ENCODE peak calls at places on chromosomes 13 and 19, in six cellular contexts. E, T, U, B, P and X are unnamed samples.

GRCh38 chr13:84413016-84413415 is 530.7 kb upstream of the SLITRK1 start:
- DNase-seq in B (no peak), P (no peak), T (no peak), E (no peak), U (no peak), X (no peak)

GRCh38 chr13:66586489-66586888 is 643.6 kb downstream of the PCDH9 start:
- DNase-seq in B (no peak), U (no peak), P (no peak), T (no peak), E (no peak), X (no peak)

GRCh38 chr13:23979361-23980159 is 82.3 kb upstream of the C1QTNF9B start:
- DNase-seq in U (peak; percentile 84), P (peak; percentile 79), B (peak; percentile 74), E (peak; percentile 54), T (peak; percentile 83), X (peak; percentile 46)

GRCh38 chr19:37899453-37899852 is 6.9 kb downstream of the WDR87 start:
- DNase-seq in T (no peak), U (no peak), E (no peak), P (no peak), B (no peak), X (no peak)

GRCh38 chr19:54574051-54574450 is 461 bp downstream of the LILRA2 start:
- DNase-seq in E (no peak), T (no peak), B (no peak), U (no peak), P (no peak), X (no peak)

GRCh38 chr19:45667620-45668341 is at the start of gene GIPR:
- DNase-seq in T (no peak), U (no peak), B (no peak), E (no peak), P (no peak), X (peak; percentile 55)

GRCh38 chr19:5380215-5380919 is 39.8 kb upstream of the PTPRS start:
- DNase-seq in U (no peak), B (no peak), T (no peak), P (no peak), E (no peak), X (no peak)

GRCh38 chr13:77038907-77039470 is 12.0 kb upstream of the FBXL3 start:
- DNase-seq in E (no peak), T (no peak), P (no peak), U (no peak), B (no peak), X (no peak)

GRCh38 chr19:53951436-53951835 is 11.3 kb upstream of the CACNG8 start:
- DNase-seq in T (no peak), E (no peak), U (no peak), P (no peak), B (no peak), X (no peak)

GRCh38 chr19:42292963-42293362 is 9.0 kb upstream of the PRR19 start:
- DNase-seq in B (peak; percentile 26), U (no peak), P (no peak), T (no peak), E (no peak), X (no peak)

GRCh38 chr13:114071441-114071840 is 61.0 kb downstream of the RASA3 start:
- DNase-seq in U (peak; percentile 15), B (no peak), P (peak; percentile 16), E (peak; percentile 9), T (no peak), X (no peak)

GRCh38 chr13:28754698-28755545 is 36.2 kb upstream of the SLC46A3 start:
- DNase-seq in P (peak; percentile 43), U (no peak), T (peak; percentile 60), E (no peak), B (no peak), X (no peak)

GRCh38 chr19:28615966-28616365 is 597.0 kb downstream of the UQCRFS1 start:
- DNase-seq in P (no peak), U (no peak), B (no peak), E (no peak), T (no peak), X (no peak)

GRCh38 chr13:20457670-20458069 is 68.0 kb downstream of the CRYL1 start:
- DNase-seq in P (no peak), T (no peak), U (no peak), B (no peak), E (no peak), X (no peak)

GRCh38 chr19:55620951-55621672 is 3.3 kb downstream of the ZNF784 start:
- DNase-seq in T (peak; percentile 76), P (no peak), E (no peak), B (no peak), U (no peak), X (no peak)

GRCh38 chr13:81442904-81443303 is 1102.0 kb upstream of the SPRY2 start:
- DNase-seq in B (no peak), T (no peak), P (no peak), U (no peak), E (no peak), X (no peak)

GRCh38 chr19:14000691-14001365 is 5.3 kb downstream of the RFX1 start:
- DNase-seq in U (no peak), E (no peak), T (peak; percentile 39), P (no peak), B (no peak), X (no peak)

GRCh38 chr19:15776991-15777787 is 10.3 kb upstream of the OR10H5 start:
- DNase-seq in U (no peak), B (no peak), P (no peak), T (no peak), E (no peak), X (no peak)

GRCh38 chr19:15779756-15780476 is 7.5 kb upstream of the OR10H5 start:
- DNase-seq in P (peak; percentile 81), E (peak; percentile 48), T (peak; percentile 80), U (peak; percentile 92), B (peak; percentile 47), X (no peak)

GRCh38 chr19:15780595-15781418 is 6.7 kb upstream of the OR10H5 start:
- DNase-seq in E (no peak), B (no peak), T (no peak), P (peak; percentile 28), U (peak; percentile 40), X (no peak)

GRCh38 chr19:15782211-15782610 is 5.2 kb upstream of the OR10H5 start:
- DNase-seq in E (no peak), U (no peak), P (no peak), B (no peak), T (no peak), X (no peak)

DNA sequence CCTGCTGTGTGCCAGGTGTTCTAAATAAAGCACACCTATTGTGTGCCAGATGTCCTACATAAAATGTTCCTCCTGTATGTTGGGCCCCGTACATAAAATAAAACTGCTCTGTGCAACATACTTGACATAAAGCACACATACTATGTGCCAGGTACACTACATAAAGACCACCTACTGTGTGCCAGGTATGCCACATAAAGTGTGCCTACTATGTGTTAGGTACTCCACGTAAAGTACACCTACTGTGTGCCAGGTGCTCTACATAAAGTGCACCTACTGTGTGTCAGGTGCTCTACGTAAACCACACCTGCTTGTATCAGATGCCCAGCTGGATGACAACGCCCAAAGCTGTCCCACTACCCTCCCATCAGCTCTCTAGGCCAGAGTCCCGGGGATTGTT is 5.8 kb upstream of the OR10H5 start:
- DNase-seq in E (no peak), P (no peak), T (no peak), U (no peak), B (no peak), X (no peak)
- H3K4me3 ChIP-seq in E (no peak overlapping the region), P (no peak overlapping the region), T (no peak overlapping the region), U (no peak overlapping the region), B (no peak overlapping the region), X (no peak overlapping the region)

GRCh38 chr19:17645339-17645963 is 42.7 kb downstream of the UNC13A start:
- DNase-seq in T (peak; percentile 15), P (no peak), E (no peak), U (no peak), B (no peak), X (no peak)

GRCh38 chr19:17641181-17641580 is 47.0 kb downstream of the UNC13A start:
- DNase-seq in E (no peak), T (peak; percentile 22), P (no peak), U (no peak), B (no peak), X (no peak)

GRCh38 chr19:17647071-17648020 is 40.8 kb downstream of the UNC13A start:
- DNase-seq in U (no peak), T (peak; percentile 39), E (no peak), B (no peak), P (no peak), X (no peak)

GRCh38 chr19:17642656-17643055 is 45.5 kb downstream of the UNC13A start:
- DNase-seq in P (no peak), U (no peak), E (no peak), B (no peak), T (peak; percentile 15), X (no peak)

DNA sequence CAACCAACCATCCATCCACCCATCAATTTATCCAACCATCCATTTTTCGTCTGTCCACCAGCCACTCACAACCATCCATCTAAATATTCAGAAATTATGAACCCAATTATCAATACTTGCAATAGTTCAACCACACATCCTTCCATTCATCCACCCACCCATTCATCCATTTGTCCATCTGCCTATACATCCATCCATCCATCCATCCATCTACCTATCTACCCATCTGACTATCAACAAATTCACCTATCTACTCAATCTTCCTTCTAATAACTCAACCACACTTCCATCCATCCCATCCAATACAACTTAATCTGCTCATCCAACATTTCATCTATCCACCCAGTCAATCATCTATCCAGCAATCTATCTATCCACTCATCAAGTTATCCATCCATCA is 46.3 kb downstream of the UNC13A start:
- DNase-seq in P (no peak), T (no peak), B (no peak), U (no peak), E (no peak), X (no peak)
- H3K27me3 ChIP-seq in P (no peaks in the 10 kb centered on the region), T (peaks cover 2% of the 10 kb centered on the region), B (no peaks in the 10 kb centered on the region), U (no peaks in the 10 kb centered on the region), E (no peaks in the 10 kb centered on the region), X (no peaks in the 10 kb centered on the region)

GRCh38 chr13:96020941-96021340 is 32.3 kb downstream of the UGGT2 start:
- DNase-seq in E (no peak), U (no peak), P (no peak), T (no peak), B (no peak), X (no peak)

GRCh38 chr13:96020155-96020575 is 33.0 kb downstream of the UGGT2 start:
- DNase-seq in E (no peak), T (no peak), U (no peak), B (peak; percentile 50), P (no peak), X (peak; percentile 47)

GRCh38 chr13:96029002-96029401 is 24.2 kb downstream of the UGGT2 start:
- DNase-seq in B (no peak), P (no peak), T (no peak), U (no peak), E (no peak), X (no peak)

GRCh38 chr13:96027496-96027895 is 25.7 kb downstream of the UGGT2 start:
- DNase-seq in T (no peak), B (no peak), U (no peak), P (no peak), E (no peak), X (no peak)

DNA sequence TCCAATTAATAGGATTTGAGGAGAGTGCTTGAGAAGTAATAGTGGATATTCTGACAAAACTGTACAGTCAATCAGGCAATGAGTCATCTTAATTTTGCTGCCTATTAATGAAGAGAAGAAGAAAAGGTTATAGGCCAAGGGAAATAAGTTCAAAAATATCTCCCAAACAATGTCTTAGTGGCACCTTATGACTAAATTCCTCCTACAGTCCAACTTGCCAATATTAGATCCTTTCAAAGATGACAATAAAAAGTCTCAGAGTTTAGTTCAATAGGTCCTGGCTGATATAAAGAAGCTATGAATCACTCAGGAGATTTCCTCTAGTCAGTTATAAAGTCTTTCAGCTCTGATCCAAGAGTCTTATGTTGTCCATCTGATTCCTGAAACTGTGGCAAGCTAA is 27.9 kb downstream of the UGGT2 start:
- DNase-seq in U (no peak), T (no peak), B (no peak), E (no peak), P (no peak), X (no peak)
- H3K4me1 ChIP-seq in U (peaks cover 2% of the 10 kb centered on the region), T (no peaks in the 10 kb centered on the region), B (peaks cover 10% of the 10 kb centered on the region), E (peaks cover 15% of the 10 kb centered on the region), P (no peaks in the 10 kb centered on the region), X (no peaks in the 10 kb centered on the region)

GRCh38 chr19:3285647-3286176 is 61.3 kb downstream of the CELF5 start:
- DNase-seq in U (no peak), T (peak; percentile 50), P (no peak), E (no peak), B (peak; percentile 53), X (peak; percentile 77)
- H3K4me3 ChIP-seq in U (peak overlapping the region; percentile 40), T (no peak overlapping the region), P (no peak overlapping the region), E (peak overlapping the region; percentile 7), B (no peak overlapping the region), X (no peak overlapping the region)